ENCODE peak calls at places on chromosomes 4 and X, in six cellular contexts. B is choroid plexus epithelial cell; W is fibroblast of mammary gland; Y is AG09309; C is activated CD8-positive, alpha-beta T cell treated with anti-CD3 and anti-CD28 coated beads for 36 hours; P is HFF-Myc. X is an unnamed sample.

GRCh38 chr4:98528882-98529281 is 129.5 kb downstream of the TSPAN5 start:
- DNase-seq in P (no peak), W (no peak), Y (no peak), B (no peak), C (peak; percentile 33), X (no peak)

GRCh38 chr4:137949746-137950145 is 292.4 kb downstream of the SLC7A11 start:
- DNase-seq in P (no peak), Y (no peak), C (no peak), W (peak; percentile 34), B (peak; percentile 48), X (no peak)

GRCh38 chr4:4269856-4270255 is 20.1 kb downstream of the LYAR start:
- DNase-seq in B (peak; percentile 76), W (peak; percentile 31), C (peak; percentile 23), P (no peak), Y (no peak), X (no peak)

GRCh38 chr4:177047070-177047850 is 254.5 kb upstream of the VEGFC start:
- DNase-seq in Y (peak; percentile 37), B (peak; percentile 90), C (peak; percentile 51), W (peak; percentile 85), P (peak; percentile 67), X (peak; percentile 28)

GRCh38 chrX:28659269-28659668 is 72.0 kb downstream of the IL1RAPL1 start:
- DNase-seq in C (no peak), P (no peak), Y (no peak), B (no peak), W (no peak), X (no peak)

GRCh38 chr4:18155062-18156041 is 133.8 kb upstream of the LCORL start:
- DNase-seq in W (no peak), Y (no peak), B (no peak), C (no peak), P (no peak), X (no peak)

GRCh38 chr4:109730294-109731051 is 603 bp upstream of the PLA2G12A start:
- DNase-seq in P (peak; percentile 17), B (peak; percentile 59), W (peak; percentile 46), C (no peak), Y (peak; percentile 7), X (no peak)

GRCh38 chr4:84691170-84691691 is 108.3 kb downstream of the CDS1 start:
- DNase-seq in W (peak; percentile 97), B (peak; percentile 92), Y (peak; percentile 75), C (no peak), P (peak; percentile 64), X (no peak)

GRCh38 chrX:56728752-56729151 is 291 bp upstream of the NBDY start:
- DNase-seq in W (peak; percentile 16), C (peak; percentile 55), P (no peak), Y (no peak), B (peak; percentile 34), X (peak; percentile 8)

GRCh38 chr4:56147371-56147770 is 198.6 kb downstream of the CEP135 start:
- DNase-seq in C (no peak), Y (no peak), W (peak; percentile 54), B (peak; percentile 40), P (no peak), X (no peak)

GRCh38 chr4:175309041-175309440 is 390.9 kb downstream of the ADAM29 start:
- DNase-seq in W (peak; percentile 39), P (no peak), B (no peak), C (no peak), Y (no peak), X (no peak)

GRCh38 chrX:69133561-69134542 is 31.4 kb downstream of the PJA1 start:
- DNase-seq in W (peak; percentile 72), C (peak; percentile 1), P (no peak), Y (peak; percentile 46), B (peak; percentile 84), X (no peak)

DNA sequence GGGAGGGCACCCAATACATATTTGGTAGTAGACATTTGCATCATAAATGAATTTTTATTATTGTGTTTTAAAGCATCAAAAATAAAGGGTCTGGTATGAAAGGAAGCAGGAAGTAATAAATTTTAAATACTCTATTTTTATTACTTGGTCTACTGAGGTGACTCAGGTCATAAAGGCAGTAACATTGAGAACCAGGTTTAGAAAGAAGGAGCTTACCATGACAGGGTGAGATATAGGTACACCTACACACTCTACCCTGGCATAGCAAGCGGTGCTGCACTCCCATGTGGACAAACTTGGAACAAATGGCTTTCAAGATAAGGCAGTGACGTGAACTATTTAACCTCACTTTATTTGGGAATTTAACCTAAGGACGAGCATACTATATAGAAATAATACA is 344.6 kb downstream of the BMPR1B start:
- DNase-seq in P (no peak), W (no peak), C (no peak), Y (no peak), B (no peak), X (no peak)
- TF ChIP-seq CTCF in P (no peak), W (no peak), C (no peak), Y (no peak), B (no peak), X (no peak)

GRCh38 chr4:185644408-185644807 is 109.1 kb upstream of the PDLIM3 start:
- DNase-seq in B (no peak), P (no peak), W (no peak), Y (no peak), C (no peak), X (no peak)

GRCh38 chr4:185638548-185639301 is 103.4 kb upstream of the PDLIM3 start:
- DNase-seq in W (peak; percentile 3), P (no peak), C (no peak), Y (no peak), B (no peak), X (no peak)

GRCh38 chr4:185642907-185643306 is 107.6 kb upstream of the PDLIM3 start:
- DNase-seq in Y (no peak), B (no peak), C (no peak), W (no peak), P (no peak), X (no peak)

GRCh38 chr4:185638093-185638492 is 102.8 kb upstream of the PDLIM3 start:
- DNase-seq in Y (no peak), B (no peak), P (no peak), C (no peak), W (no peak), X (no peak)

GRCh38 chr4:185640809-185641675 is 105.7 kb upstream of the PDLIM3 start:
- DNase-seq in B (peak; percentile 94), C (no peak), W (peak; percentile 83), P (peak; percentile 24), Y (peak; percentile 61), X (peak; percentile 69)
- TF ChIP-seq CTCF in B (peak; percentile 56), C (no peak), W (peak; percentile 45), P (peak; percentile 12), Y (peak; percentile 39), X (peak; percentile 31)

GRCh38 chr4:76589872-76590846 is 155.1 kb downstream of the SHROOM3 start:
- DNase-seq in B (peak; percentile 98), P (peak; percentile 81), W (peak; percentile 60), Y (peak; percentile 90), C (no peak), X (no peak)

GRCh38 chr4:76589402-76589801 is 154.4 kb downstream of the SHROOM3 start:
- DNase-seq in W (no peak), P (no peak), Y (peak; percentile 72), C (no peak), B (peak; percentile 65), X (no peak)

GRCh38 chr4:76591992-76592391 is 157.0 kb downstream of the SHROOM3 start:
- DNase-seq in W (no peak), Y (no peak), P (no peak), B (no peak), C (no peak), X (no peak)

GRCh38 chr4:76588268-76588667 is 153.2 kb downstream of the SHROOM3 start:
- DNase-seq in B (no peak), W (no peak), C (no peak), Y (no peak), P (no peak), X (no peak)

DNA sequence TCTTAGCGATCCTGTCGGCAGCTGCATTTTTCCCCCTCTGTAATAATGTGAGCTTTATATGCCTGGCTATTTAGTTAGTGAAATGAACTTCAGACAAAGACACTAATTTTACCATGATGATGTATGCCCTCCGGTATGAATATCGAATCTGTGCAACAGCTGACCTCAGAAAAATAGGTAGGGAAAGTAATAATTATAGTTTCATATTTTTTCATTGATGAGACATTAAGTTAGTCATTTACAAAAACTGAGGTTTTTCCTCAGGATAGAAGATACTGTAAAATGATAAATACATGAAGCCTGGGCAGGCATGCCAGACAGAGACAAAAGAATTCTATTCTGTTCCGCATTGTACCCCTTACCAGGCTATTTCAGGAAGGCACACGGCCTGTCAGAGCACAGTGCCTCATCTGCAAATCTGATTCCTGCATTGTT is 155.8 kb downstream of the SHROOM3 start:
- DNase-seq in P (no peak), W (no peak), B (peak; percentile 55), Y (peak; percentile 53), C (no peak), X (no peak)
- TF ChIP-seq CTCF in P (no peak), W (no peak), B (no peak), Y (no peak), C (no peak), X (no peak)

DNA sequence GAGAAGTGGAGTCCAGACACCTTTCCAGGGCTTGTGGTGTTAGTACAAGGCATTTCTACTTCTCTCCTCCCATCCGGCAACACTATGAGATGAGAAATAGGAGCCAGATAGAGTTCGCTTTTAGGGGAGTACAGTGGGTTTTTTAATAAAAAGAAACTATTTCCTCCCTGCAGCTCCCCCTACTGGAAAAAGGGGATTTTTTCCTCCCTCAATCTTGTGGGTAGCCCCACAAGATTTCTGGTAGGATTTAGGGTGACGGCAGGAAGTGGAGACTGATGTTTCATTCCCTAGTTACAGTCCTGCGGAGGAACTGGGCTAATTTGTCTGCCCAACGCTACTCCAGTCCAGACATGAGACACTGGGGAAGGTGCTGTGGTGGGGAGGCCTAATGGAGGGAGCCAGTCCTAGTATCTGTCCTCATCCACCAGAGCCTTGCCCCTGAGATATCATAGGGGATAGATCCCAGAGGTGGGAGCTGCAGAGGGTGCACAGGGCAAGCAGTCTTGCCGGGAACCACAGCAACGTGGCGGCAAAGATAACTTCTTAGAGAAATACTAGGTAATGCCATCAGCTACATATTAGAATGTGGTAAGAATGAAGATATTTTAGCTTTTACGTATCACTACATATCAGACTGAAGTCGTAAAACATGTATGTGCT is 45.6 kb upstream of the PRKG2 start:
- DNase-seq in C (no peak), Y (no peak), W (peak; percentile 26), B (peak; percentile 38), P (no peak), X (no peak)
- TF ChIP-seq CTCF in C (no peak), Y (peak; percentile 56), W (peak; percentile 57), B (peak; percentile 65), P (peak; percentile 50), X (peak; percentile 33)

DNA sequence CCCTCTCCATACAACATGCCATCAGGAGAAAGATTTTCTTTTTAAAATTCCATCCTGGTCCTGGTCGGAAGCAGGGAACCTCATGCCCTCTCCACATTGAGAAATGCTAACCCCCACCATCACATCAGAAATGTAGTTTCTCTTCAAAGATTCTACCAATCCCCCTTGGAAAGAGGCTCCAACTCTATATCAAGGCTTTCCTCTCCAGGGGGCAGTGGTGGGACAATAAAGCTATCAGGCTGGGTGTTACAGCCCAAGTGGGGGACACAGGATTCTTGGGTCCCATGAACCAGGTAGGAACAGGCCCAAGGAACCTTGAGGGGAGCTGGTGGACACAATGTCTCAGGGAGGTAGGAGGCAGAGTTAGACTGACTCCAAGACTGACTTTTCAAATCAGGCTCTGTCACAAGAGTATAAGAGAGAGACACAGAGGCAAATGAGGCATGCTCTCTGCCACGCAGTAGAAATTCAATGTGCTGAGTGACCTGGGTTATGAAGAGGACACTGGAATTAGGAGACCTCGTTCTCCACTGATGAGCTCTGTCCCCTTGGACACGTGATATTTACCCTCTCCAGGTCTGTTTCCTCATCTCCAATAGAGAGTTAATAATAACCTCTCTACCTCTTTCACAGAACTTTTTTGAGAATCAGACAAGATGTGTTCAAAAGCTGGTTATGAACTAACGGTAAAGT is 4.5 kb downstream of the GJB1 start:
- DNase-seq in W (no peak), B (no peak), P (no peak), C (peak; percentile 21), Y (no peak), X (no peak)
- TF ChIP-seq CTCF in W (no peak), B (peak; percentile 31), P (no peak), C (no peak), Y (no peak), X (no peak)